ENCODE peak calls at places on chromosomes 12 and 14, in five cellular contexts. J is body of pancreas, P is fibroblast of mammary gland, M is HCT116, Y is pancreas. W is an unnamed sample.

GRCh38 chr12:67578976-67579661 is 69.4 kb upstream of the DYRK2 start:
- DNase-seq in J (no peak), P (peak), M (no peak), Y (no peak), W (no peak)

GRCh38 chr12:46261658-46262057 is 7.2 kb downstream of the SLC38A1 start:
- DNase-seq in J (no peak), P (no peak), M (no peak), Y (no peak), W (no peak)

GRCh38 chr12:78568326-78569020 is 296.1 kb upstream of the SYT1 start:
- DNase-seq in J (no peak), P (peak), M (no peak), Y (no peak), W (no peak)

GRCh38 chr12:9651265-9651729 is 18.2 kb upstream of the CLEC2D start:
- DNase-seq in J (no peak), P (peak), M (no peak), Y (no peak), W (no peak)

GRCh38 chr14:87805315-87805723 is 187.7 kb downstream of the GALC start:
- DNase-seq in J (peak), P (peak), M (no peak), Y (peak), W (no peak)

GRCh38 chr12:1993871-1994371 is 10.3 kb downstream of the DCP1B start:
- DNase-seq in J (no peak), P (peak), M (no peak), Y (no peak), W (no peak)

GRCh38 chr14:74400328-74400727 is 25.7 kb downstream of the SYNDIG1L start:
- DNase-seq in J (no peak), P (no peak), M (peak), Y (no peak), W (no peak)

GRCh38 chr14:57293851-57294837 is 25.4 kb downstream of the AP5M1 start:
- DNase-seq in J (no peak), P (peak), M (no peak), Y (no peak), W (no peak)

GRCh38 chr12:68028647-68029046 is 39.4 kb downstream of the IFNG-AS1 start:
- DNase-seq in J (no peak), P (no peak), M (no peak), Y (no peak), W (no peak)

GRCh38 chr14:32417956-32418552 is 89.0 kb downstream of the AKAP6 start:
- DNase-seq in J (peak), P (peak), M (no peak), Y (peak), W (no peak)

GRCh38 chr14:62409909-62410308 is 635.3 kb downstream of the KCNH5 start:
- DNase-seq in J (no peak), P (peak), M (no peak), Y (no peak), W (no peak)

GRCh38 chr14:58807271-58807670 is 169.5 kb downstream of the DACT1 start:
- DNase-seq in J (no peak), P (no peak), M (no peak), Y (no peak), W (no peak)

GRCh38 chr12:116964740-116965090 is 54.0 kb downstream of the FBXW8 start:
- DNase-seq in J (no peak), P (no peak), M (no peak), Y (no peak), W (no peak)

GRCh38 chr14:34256223-34256622 is 205.8 kb downstream of the SPTSSA start:
- DNase-seq in J (no peak), P (no peak), M (no peak), Y (no peak), W (no peak)

GRCh38 chr12:99915251-99916082 is 69.3 kb downstream of the ANKS1B start:
- DNase-seq in J (no peak), P (peak), M (no peak), Y (no peak), W (no peak)

GRCh38 chr14:50964683-50965390 is 20.6 kb upstream of the PYGL start:
- DNase-seq in J (peak), P (peak), M (no peak), Y (no peak), W (no peak)

GRCh38 chr12:83432176-83432719 is 745.5 kb downstream of the TMTC2 start:
- DNase-seq in J (no peak), P (no peak), M (no peak), Y (no peak), W (no peak)

GRCh38 chr12:109393437-109394345 is 46.0 kb downstream of the MYO1H start:
- DNase-seq in J (peak), P (peak), M (peak), Y (no peak), W (peak)

GRCh38 chr14:96799489-96800056 is 2.4 kb downstream of the VRK1 start:
- DNase-seq in J (no peak), P (no peak), M (no peak), Y (no peak), W (no peak)

GRCh38 chr14:68011629-68012028 is 192.1 kb downstream of the RAD51B start:
- DNase-seq in J (no peak), P (peak), M (no peak), Y (no peak), W (peak)

GRCh38 chr14:72305555-72305954 is 373.3 kb downstream of the RGS6 start:
- DNase-seq in J (no peak), P (no peak), M (no peak), Y (no peak), W (no peak)

GRCh38 chr14:49892301-49892635 is 614 bp upstream of the ARF6 start:
- DNase-seq in J (peak), P (peak), M (no peak), Y (no peak), W (peak)

GRCh38 chr12:79690156-79690605 is 583 bp downstream of the PAWR start:
- DNase-seq in J (peak), P (no peak), M (no peak), Y (no peak), W (no peak)

GRCh38 chr12:104243971-104244370 is 28.4 kb downstream of the TXNRD1 start:
- DNase-seq in J (no peak), P (no peak), M (no peak), Y (no peak), W (no peak)

GRCh38 chr12:32102234-32102633 is 4.4 kb upstream of the BICD1 start:
- DNase-seq in J (no peak), P (peak), M (no peak), Y (no peak), W (no peak)

GRCh38 chr12:25034676-25035075 is 85.8 kb upstream of the BCAT1 start:
- DNase-seq in J (no peak), P (no peak), M (no peak), Y (no peak), W (no peak)

GRCh38 chr12:27431185-27431584 is 15.4 kb upstream of the SMCO2 start:
- DNase-seq in J (no peak), P (no peak), M (no peak), Y (no peak), W (no peak)

GRCh38 chr14:58477653-58478052 is 50.1 kb downstream of the KIAA0586 start:
- DNase-seq in J (no peak), P (no peak), M (no peak), Y (no peak), W (no peak)

GRCh38 chr14:87869619-87870583 is 123.1 kb downstream of the GALC start:
- DNase-seq in J (no peak), P (peak), M (no peak), Y (no peak), W (no peak)

GRCh38 chr14:68444449-68445168 is 348.3 kb downstream of the ZFP36L1 start:
- DNase-seq in J (peak), P (peak), M (no peak), Y (no peak), W (no peak)

GRCh38 chr12:128727461-128727860 is 96.3 kb downstream of the SLC15A4 start:
- DNase-seq in J (no peak), P (no peak), M (no peak), Y (no peak), W (no peak)

GRCh38 chr12:69007166-69007857 is 74.3 kb upstream of the CPM start:
- DNase-seq in J (no peak), P (peak), M (no peak), Y (no peak), W (no peak)

GRCh38 chr12:93078577-93078976 is 149.5 kb upstream of the EEA1 start:
- DNase-seq in J (no peak), P (no peak), M (no peak), Y (no peak), W (no peak)

GRCh38 chr14:103089386-103090335 is 4.9 kb upstream of the EXOC3L4 start:
- DNase-seq in J (no peak), P (no peak), M (no peak), Y (no peak), W (no peak)

DNA sequence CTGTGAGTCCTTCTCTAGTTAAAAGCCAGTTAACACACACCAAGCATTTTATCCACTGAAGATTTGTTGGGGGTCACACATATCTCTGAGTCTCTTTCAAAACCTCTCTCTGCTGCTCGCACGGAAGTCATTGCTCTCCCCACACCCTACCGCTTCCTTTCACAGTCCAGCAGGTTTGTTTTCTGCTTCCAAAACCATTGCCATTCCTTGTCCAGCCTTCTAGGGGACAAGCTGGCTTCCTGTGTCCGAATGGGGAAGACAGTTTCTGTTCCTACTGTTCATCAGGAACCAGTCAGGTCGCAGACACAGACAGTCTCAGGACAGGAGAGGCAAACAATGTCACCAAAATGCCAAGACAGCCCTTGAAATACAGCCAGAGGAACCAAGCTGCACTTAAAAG is 59.3 kb upstream of the STON2 start:
- DNase-seq in J (no peak), P (no peak), M (no peak), Y (no peak), W (no peak)
- H3K4me3 ChIP-seq in J (no peak), P (no peak), M (no peak), Y (no peak), W (no peak)

GRCh38 chr14:24250354-24250753 is 7.9 kb upstream of the TINF2 start:
- DNase-seq in J (no peak), P (no peak), M (no peak), Y (peak), W (no peak)

GRCh38 chr14:24254630-24255392 is 8.2 kb downstream of the TGM1 start:
- DNase-seq in J (no peak), P (no peak), M (no peak), Y (peak), W (no peak)

GRCh38 chr14:24253936-24254335 is 9.0 kb downstream of the TGM1 start:
- DNase-seq in J (no peak), P (no peak), M (no peak), Y (peak), W (no peak)

GRCh38 chr14:24251880-24252288 is 9.5 kb upstream of the TINF2 start:
- DNase-seq in J (no peak), P (peak), M (no peak), Y (peak), W (no peak)

DNA sequence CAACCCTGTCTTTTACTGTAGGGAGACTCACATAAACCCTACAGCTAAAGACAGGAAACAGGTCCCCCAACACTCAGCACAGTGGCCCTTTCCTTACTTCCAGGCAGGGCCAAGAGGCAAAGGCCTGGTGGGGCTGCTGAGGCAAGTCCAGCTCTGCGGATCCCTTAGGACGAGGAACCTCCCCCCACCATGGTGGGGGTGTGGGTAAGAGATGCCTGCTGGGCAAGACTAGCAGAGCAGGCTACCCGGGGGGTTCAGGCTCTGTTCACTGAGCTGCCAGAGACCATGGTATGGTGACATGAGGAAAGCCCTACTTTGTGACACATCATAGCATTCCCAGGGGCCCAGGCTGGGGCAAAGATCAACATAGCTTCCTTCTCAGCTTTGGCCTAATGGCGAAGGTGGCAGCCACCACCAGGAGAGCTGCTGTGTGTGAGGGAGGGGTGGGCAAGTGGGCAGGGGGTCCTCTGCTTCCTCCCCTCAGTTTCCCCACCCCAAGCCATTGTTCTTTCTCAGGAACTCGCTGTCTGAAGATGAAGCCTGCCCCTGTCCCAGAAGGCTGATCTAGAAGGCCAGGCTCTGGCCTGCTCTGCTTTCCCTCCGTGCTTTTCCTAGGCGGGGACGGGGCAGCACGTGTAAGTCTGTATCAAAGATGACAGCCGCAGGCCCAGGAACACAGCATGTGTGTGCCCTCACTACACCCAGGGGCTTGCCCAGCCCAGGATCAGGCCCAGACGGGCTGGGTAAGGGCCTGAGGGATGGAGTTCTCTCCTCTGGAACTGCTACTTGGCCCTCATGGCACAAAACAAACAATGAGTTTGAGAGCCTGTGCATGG is 10.1 kb upstream of the TINF2 start:
- DNase-seq in J (no peak), P (no peak), M (no peak), Y (peak), W (no peak)
- TF ChIP-seq CTCF in J (no peak), P (no peak), M (no peak), Y (no peak), W (no peak)

DNA sequence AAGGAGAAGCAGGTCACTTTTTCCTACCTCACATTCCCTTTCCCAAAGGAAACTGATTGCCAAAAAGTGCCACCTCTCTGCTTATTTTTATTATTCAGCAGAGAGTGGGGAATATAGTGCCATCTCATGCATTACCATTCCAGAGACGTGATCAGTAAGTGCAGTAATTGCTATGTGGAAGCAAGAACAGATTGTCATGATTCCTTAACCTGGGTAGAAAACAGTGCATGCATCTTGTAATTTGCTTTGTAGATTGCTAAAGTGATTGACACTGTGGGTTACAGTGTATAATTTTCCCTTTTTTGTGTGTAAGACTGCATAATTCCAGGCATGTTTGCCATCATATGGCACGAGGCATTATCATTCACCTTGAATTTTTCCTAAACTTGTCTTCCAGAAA is 332.5 kb downstream of the DIO2 start:
- DNase-seq in J (no peak), P (no peak), M (no peak), Y (no peak), W (no peak)
- H3K4me3 ChIP-seq in J (no peak), P (no peak), M (no peak), Y (no peak), W (no peak)

GRCh38 chr14:61380984-61381383 is 59.6 kb downstream of the PRKCH start:
- DNase-seq in J (no peak), P (no peak), M (no peak), Y (no peak), W (no peak)
- TF ChIP-seq CTCF in J (no peak), P (no peak), M (peak), Y (no peak), W (no peak)

GRCh38 chr14:79281244-79282199 is 929.8 kb downstream of the DIO2 start:
- DNase-seq in J (no peak), P (no peak), M (no peak), Y (no peak), W (no peak)
- H3K4me3 ChIP-seq in J (no peak), P (no peak), M (no peak), Y (no peak), W (no peak)